ENCODE peak calls at places on chromosomes 1 and 21, in eight cellular contexts. One of them, this sample, is unnamed.

GRCh38 chr1:4605158-4605557 is 49.3 kb upstream of the AJAP1 start:
- DNase-seq in T47D: no peak
- DNase-seq in activated CD8-positive, alpha-beta memory T cell treated with anti-CD3 and anti-CD28 coated beads for 24 hours: no peak
- DNase-seq in NB4: no peak
- DNase-seq in astrocyte of the cerebellum: no peak
- DNase-seq in GDM1: no peak
- DNase-seq in ACHN: no peak
- DNase-seq in cardiac fibroblast: no peak
- DNase-seq in this sample: no peak

GRCh38 chr1:155091071-155092051 is 12.7 kb downstream of the EFNA3 start:
- DNase-seq in T47D: peak
- DNase-seq in activated CD8-positive, alpha-beta memory T cell treated with anti-CD3 and anti-CD28 coated beads for 24 hours: peak
- DNase-seq in NB4: peak
- DNase-seq in astrocyte of the cerebellum: peak
- DNase-seq in GDM1: peak
- DNase-seq in ACHN: peak
- DNase-seq in cardiac fibroblast: peak
- DNase-seq in this sample: peak

GRCh38 chr1:199690520-199690919 is 337.0 kb upstream of the NR5A2 start:
- DNase-seq in T47D: no peak
- DNase-seq in activated CD8-positive, alpha-beta memory T cell treated with anti-CD3 and anti-CD28 coated beads for 24 hours: no peak
- DNase-seq in NB4: no peak
- DNase-seq in astrocyte of the cerebellum: no peak
- DNase-seq in GDM1: no peak
- DNase-seq in ACHN: no peak
- DNase-seq in cardiac fibroblast: no peak
- DNase-seq in this sample: no peak

GRCh38 chr1:162951553-162952315 is 90.8 kb upstream of the CCDC190 start:
- DNase-seq in T47D: no peak
- DNase-seq in activated CD8-positive, alpha-beta memory T cell treated with anti-CD3 and anti-CD28 coated beads for 24 hours: no peak
- DNase-seq in NB4: no peak
- DNase-seq in astrocyte of the cerebellum: no peak
- DNase-seq in GDM1: no peak
- DNase-seq in ACHN: no peak
- DNase-seq in cardiac fibroblast: peak
- DNase-seq in this sample: peak

GRCh38 chr1:244050835-244051444 is at the start of gene ZBTB18:
- DNase-seq in T47D: no peak
- DNase-seq in activated CD8-positive, alpha-beta memory T cell treated with anti-CD3 and anti-CD28 coated beads for 24 hours: no peak
- DNase-seq in NB4: peak
- DNase-seq in astrocyte of the cerebellum: peak
- DNase-seq in GDM1: no peak
- DNase-seq in ACHN: peak
- DNase-seq in cardiac fibroblast: peak
- DNase-seq in this sample: no peak

GRCh38 chr1:212860713-212861581 is 2.9 kb downstream of the FLVCR1 start:
- DNase-seq in T47D: no peak
- DNase-seq in activated CD8-positive, alpha-beta memory T cell treated with anti-CD3 and anti-CD28 coated beads for 24 hours: no peak
- DNase-seq in NB4: peak
- DNase-seq in astrocyte of the cerebellum: no peak
- DNase-seq in GDM1: no peak
- DNase-seq in ACHN: no peak
- DNase-seq in cardiac fibroblast: peak
- DNase-seq in this sample: no peak

GRCh38 chr1:206839857-206840256 is 25.6 kb upstream of the IL20 start:
- DNase-seq in T47D: no peak
- DNase-seq in activated CD8-positive, alpha-beta memory T cell treated with anti-CD3 and anti-CD28 coated beads for 24 hours: no peak
- DNase-seq in NB4: no peak
- DNase-seq in astrocyte of the cerebellum: peak
- DNase-seq in GDM1: no peak
- DNase-seq in ACHN: peak
- DNase-seq in cardiac fibroblast: peak
- DNase-seq in this sample: peak

GRCh38 chr1:26353976-26354820 is at the start of gene CRYBG2:
- DNase-seq in T47D: peak
- DNase-seq in activated CD8-positive, alpha-beta memory T cell treated with anti-CD3 and anti-CD28 coated beads for 24 hours: no peak
- DNase-seq in NB4: no peak
- DNase-seq in astrocyte of the cerebellum: no peak
- DNase-seq in GDM1: no peak
- DNase-seq in ACHN: no peak
- DNase-seq in cardiac fibroblast: no peak
- DNase-seq in this sample: peak

GRCh38 chr1:55204997-55205396 is 10.2 kb downstream of the USP24 start:
- DNase-seq in T47D: no peak
- DNase-seq in activated CD8-positive, alpha-beta memory T cell treated with anti-CD3 and anti-CD28 coated beads for 24 hours: no peak
- DNase-seq in NB4: peak
- DNase-seq in astrocyte of the cerebellum: no peak
- DNase-seq in GDM1: no peak
- DNase-seq in ACHN: no peak
- DNase-seq in cardiac fibroblast: no peak
- DNase-seq in this sample: no peak

GRCh38 chr1:204731997-204732396 is 46.5 kb upstream of the LRRN2 start:
- DNase-seq in T47D: no peak
- DNase-seq in activated CD8-positive, alpha-beta memory T cell treated with anti-CD3 and anti-CD28 coated beads for 24 hours: peak
- DNase-seq in NB4: no peak
- DNase-seq in astrocyte of the cerebellum: no peak
- DNase-seq in GDM1: no peak
- DNase-seq in ACHN: no peak
- DNase-seq in cardiac fibroblast: no peak
- DNase-seq in this sample: no peak

GRCh38 chr21:43268086-43268803 is 99.4 kb downstream of the CRYAA start:
- DNase-seq in T47D: no peak
- DNase-seq in activated CD8-positive, alpha-beta memory T cell treated with anti-CD3 and anti-CD28 coated beads for 24 hours: no peak
- DNase-seq in NB4: no peak
- DNase-seq in astrocyte of the cerebellum: no peak
- DNase-seq in GDM1: no peak
- DNase-seq in ACHN: no peak
- DNase-seq in cardiac fibroblast: no peak
- DNase-seq in this sample: no peak

GRCh38 chr1:241276391-241276790 is 80.6 kb downstream of the RGS7 start:
- DNase-seq in T47D: no peak
- DNase-seq in activated CD8-positive, alpha-beta memory T cell treated with anti-CD3 and anti-CD28 coated beads for 24 hours: no peak
- DNase-seq in NB4: no peak
- DNase-seq in astrocyte of the cerebellum: no peak
- DNase-seq in GDM1: no peak
- DNase-seq in ACHN: no peak
- DNase-seq in cardiac fibroblast: peak
- DNase-seq in this sample: no peak

GRCh38 chr1:39332291-39332690 is 127.8 kb downstream of the MACF1 start:
- DNase-seq in T47D: no peak
- DNase-seq in activated CD8-positive, alpha-beta memory T cell treated with anti-CD3 and anti-CD28 coated beads for 24 hours: no peak
- DNase-seq in NB4: no peak
- DNase-seq in astrocyte of the cerebellum: no peak
- DNase-seq in GDM1: no peak
- DNase-seq in ACHN: no peak
- DNase-seq in cardiac fibroblast: peak
- DNase-seq in this sample: peak

GRCh38 chr21:46096997-46097825 is 701 bp upstream of the COL6A2 start:
- DNase-seq in T47D: no peak
- DNase-seq in activated CD8-positive, alpha-beta memory T cell treated with anti-CD3 and anti-CD28 coated beads for 24 hours: peak
- DNase-seq in NB4: no peak
- DNase-seq in astrocyte of the cerebellum: no peak
- DNase-seq in GDM1: no peak
- DNase-seq in ACHN: no peak
- DNase-seq in cardiac fibroblast: no peak
- DNase-seq in this sample: no peak

GRCh38 chr1:209428241-209428921 is 155.1 kb upstream of the CAMK1G start:
- DNase-seq in T47D: peak
- DNase-seq in activated CD8-positive, alpha-beta memory T cell treated with anti-CD3 and anti-CD28 coated beads for 24 hours: no peak
- DNase-seq in NB4: peak
- DNase-seq in astrocyte of the cerebellum: no peak
- DNase-seq in GDM1: no peak
- DNase-seq in ACHN: no peak
- DNase-seq in cardiac fibroblast: no peak
- DNase-seq in this sample: peak

GRCh38 chr1:15948091-15948591 is 27.8 kb downstream of the ZBTB17 start:
- DNase-seq in T47D: no peak
- DNase-seq in activated CD8-positive, alpha-beta memory T cell treated with anti-CD3 and anti-CD28 coated beads for 24 hours: no peak
- DNase-seq in NB4: no peak
- DNase-seq in astrocyte of the cerebellum: no peak
- DNase-seq in GDM1: no peak
- DNase-seq in ACHN: no peak
- DNase-seq in cardiac fibroblast: no peak
- DNase-seq in this sample: no peak

GRCh38 chr1:54551891-54552290 is 3.9 kb downstream of the ACOT11 start:
- DNase-seq in T47D: no peak
- DNase-seq in activated CD8-positive, alpha-beta memory T cell treated with anti-CD3 and anti-CD28 coated beads for 24 hours: no peak
- DNase-seq in NB4: no peak
- DNase-seq in astrocyte of the cerebellum: no peak
- DNase-seq in GDM1: no peak
- DNase-seq in ACHN: no peak
- DNase-seq in cardiac fibroblast: no peak
- DNase-seq in this sample: no peak

GRCh38 chr1:37602750-37603694 is 7.3 kb upstream of the GNL2 start:
- DNase-seq in T47D: peak
- DNase-seq in activated CD8-positive, alpha-beta memory T cell treated with anti-CD3 and anti-CD28 coated beads for 24 hours: peak
- DNase-seq in NB4: peak
- DNase-seq in astrocyte of the cerebellum: no peak
- DNase-seq in GDM1: no peak
- DNase-seq in ACHN: peak
- DNase-seq in cardiac fibroblast: peak
- DNase-seq in this sample: peak

GRCh38 chr21:25818156-25818950 is 83.6 kb downstream of the GABPA start:
- DNase-seq in T47D: no peak
- DNase-seq in activated CD8-positive, alpha-beta memory T cell treated with anti-CD3 and anti-CD28 coated beads for 24 hours: no peak
- DNase-seq in NB4: no peak
- DNase-seq in astrocyte of the cerebellum: no peak
- DNase-seq in GDM1: no peak
- DNase-seq in ACHN: no peak
- DNase-seq in cardiac fibroblast: no peak
- DNase-seq in this sample: no peak

GRCh38 chr21:36533468-36533848 is 53.5 kb upstream of the CLDN14 start:
- DNase-seq in T47D: no peak
- DNase-seq in activated CD8-positive, alpha-beta memory T cell treated with anti-CD3 and anti-CD28 coated beads for 24 hours: no peak
- DNase-seq in NB4: no peak
- DNase-seq in astrocyte of the cerebellum: no peak
- DNase-seq in GDM1: no peak
- DNase-seq in ACHN: no peak
- DNase-seq in cardiac fibroblast: no peak
- DNase-seq in this sample: no peak

GRCh38 chr1:247322437-247322836 is 9.2 kb downstream of the ZNF496 start:
- DNase-seq in T47D: no peak
- DNase-seq in activated CD8-positive, alpha-beta memory T cell treated with anti-CD3 and anti-CD28 coated beads for 24 hours: no peak
- DNase-seq in NB4: no peak
- DNase-seq in astrocyte of the cerebellum: no peak
- DNase-seq in GDM1: no peak
- DNase-seq in ACHN: no peak
- DNase-seq in cardiac fibroblast: peak
- DNase-seq in this sample: no peak

GRCh38 chr1:175400811-175401210 is 208.2 kb upstream of the KIAA0040 start:
- DNase-seq in T47D: no peak
- DNase-seq in activated CD8-positive, alpha-beta memory T cell treated with anti-CD3 and anti-CD28 coated beads for 24 hours: no peak
- DNase-seq in NB4: no peak
- DNase-seq in astrocyte of the cerebellum: no peak
- DNase-seq in GDM1: no peak
- DNase-seq in ACHN: no peak
- DNase-seq in cardiac fibroblast: no peak
- DNase-seq in this sample: no peak

GRCh38 chr1:163231385-163231784 is 28.7 kb upstream of the RGS5 start:
- DNase-seq in T47D: no peak
- DNase-seq in activated CD8-positive, alpha-beta memory T cell treated with anti-CD3 and anti-CD28 coated beads for 24 hours: no peak
- DNase-seq in NB4: no peak
- DNase-seq in astrocyte of the cerebellum: peak
- DNase-seq in GDM1: no peak
- DNase-seq in ACHN: no peak
- DNase-seq in cardiac fibroblast: peak
- DNase-seq in this sample: no peak

GRCh38 chr21:44897326-44898010 is 23.2 kb downstream of the ITGB2 start:
- DNase-seq in T47D: no peak
- DNase-seq in activated CD8-positive, alpha-beta memory T cell treated with anti-CD3 and anti-CD28 coated beads for 24 hours: no peak
- DNase-seq in NB4: peak
- DNase-seq in astrocyte of the cerebellum: no peak
- DNase-seq in GDM1: no peak
- DNase-seq in ACHN: no peak
- DNase-seq in cardiac fibroblast: no peak
- DNase-seq in this sample: no peak

GRCh38 chr1:14629363-14629762 is 30.9 kb downstream of the KAZN start:
- DNase-seq in T47D: no peak
- DNase-seq in activated CD8-positive, alpha-beta memory T cell treated with anti-CD3 and anti-CD28 coated beads for 24 hours: no peak
- DNase-seq in NB4: no peak
- DNase-seq in astrocyte of the cerebellum: no peak
- DNase-seq in GDM1: no peak
- DNase-seq in ACHN: no peak
- DNase-seq in cardiac fibroblast: no peak
- DNase-seq in this sample: no peak

GRCh38 chr1:206469411-206469932 is 804 bp upstream of the IKBKE start:
- DNase-seq in T47D: no peak
- DNase-seq in activated CD8-positive, alpha-beta memory T cell treated with anti-CD3 and anti-CD28 coated beads for 24 hours: no peak
- DNase-seq in NB4: no peak
- DNase-seq in astrocyte of the cerebellum: no peak
- DNase-seq in GDM1: no peak
- DNase-seq in ACHN: no peak
- DNase-seq in cardiac fibroblast: no peak
- DNase-seq in this sample: peak

GRCh38 chr1:233791750-233792149 is 112.7 kb upstream of the SLC35F3 start:
- DNase-seq in T47D: no peak
- DNase-seq in activated CD8-positive, alpha-beta memory T cell treated with anti-CD3 and anti-CD28 coated beads for 24 hours: no peak
- DNase-seq in NB4: no peak
- DNase-seq in astrocyte of the cerebellum: no peak
- DNase-seq in GDM1: no peak
- DNase-seq in ACHN: no peak
- DNase-seq in cardiac fibroblast: no peak
- DNase-seq in this sample: no peak

This sample was measured in epithelial cell of esophagus.